ENCODE peak calls at places on chromosome 11, in four cellular contexts. R is fibroblast of mammary gland, Y is sigmoid colon, Q is choroid plexus epithelial cell. H is an unnamed sample.

GRCh38 chr11:126918556-126918955 is 82.0 kb downstream of the KIRREL3 start:
- DNase-seq in R (no peak), Y (no peak), Q (no peak), H (no peak)

GRCh38 chr11:72308226-72309073 is 64.5 kb upstream of the PHOX2A start:
- DNase-seq in R (peak), Y (no peak), Q (peak), H (peak)

GRCh38 chr11:121134758-121135312 is 33.8 kb downstream of the TECTA start:
- DNase-seq in R (no peak), Y (no peak), Q (no peak), H (no peak)

GRCh38 chr11:61082161-61082870 is 20.0 kb upstream of the CD5 start:
- DNase-seq in R (no peak), Y (no peak), Q (no peak), H (no peak)

GRCh38 chr11:70912226-70912840 is 340.0 kb downstream of the SHANK2 start:
- DNase-seq in R (peak), Y (no peak), Q (no peak), H (peak)

GRCh38 chr11:126992065-126992803 is 8.3 kb downstream of the KIRREL3 start:
- DNase-seq in R (peak), Y (no peak), Q (peak), H (peak)

GRCh38 chr11:69903206-69903605 is 84.0 kb upstream of the FGF3 start:
- DNase-seq in R (no peak), Y (no peak), Q (no peak), H (no peak)

GRCh38 chr11:61905067-61905696 is 12.2 kb downstream of the RAB3IL1 start:
- DNase-seq in R (no peak), Y (no peak), Q (no peak), H (no peak)

GRCh38 chr11:115219378-115219777 is 284.8 kb downstream of the CADM1 start:
- DNase-seq in R (no peak), Y (no peak), Q (no peak), H (no peak)

GRCh38 chr11:10533323-10533722 is 7.7 kb downstream of the RNF141 start:
- DNase-seq in R (no peak), Y (no peak), Q (no peak), H (no peak)

GRCh38 chr11:27696112-27696511 is 4.1 kb downstream of the BDNF start:
- DNase-seq in R (no peak), Y (no peak), Q (peak), H (no peak)

DNA sequence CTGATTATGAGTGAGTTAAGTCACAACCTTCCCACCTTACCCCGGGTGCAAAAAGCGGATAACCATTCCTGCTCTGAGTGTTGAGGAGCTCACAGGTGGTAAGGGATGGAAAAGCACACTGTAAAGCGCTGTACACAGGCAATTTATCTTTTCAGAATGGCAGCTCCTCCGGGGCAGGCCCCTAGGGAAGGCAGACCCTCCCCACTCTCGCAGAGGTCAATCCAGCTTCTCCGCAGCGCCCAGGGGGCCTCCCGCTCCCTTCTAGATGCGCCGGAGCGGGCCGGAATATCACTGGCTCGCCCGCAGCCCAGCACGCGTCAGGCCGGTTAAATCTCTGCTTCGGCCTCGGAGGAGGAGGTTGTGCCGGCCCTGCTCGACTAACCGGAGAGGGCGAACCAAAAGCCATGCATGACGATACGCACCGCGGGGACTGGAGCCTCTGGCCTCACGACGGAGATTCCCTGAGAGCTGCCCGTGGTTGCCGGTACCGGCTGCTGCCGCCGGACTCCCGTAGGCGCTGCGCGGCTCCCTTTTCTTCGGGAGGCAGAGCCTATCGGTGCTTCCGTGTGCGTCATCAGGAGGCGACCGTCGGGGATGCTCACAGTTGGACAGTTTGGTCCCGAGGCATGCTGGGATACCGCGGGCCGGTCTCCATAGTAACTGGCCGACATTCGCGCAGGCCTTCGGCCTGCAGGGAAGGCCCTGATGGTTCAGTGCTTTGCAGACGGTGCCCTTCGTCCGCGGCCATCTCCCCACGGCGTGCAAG is at the start of gene BRMS1:
- DNase-seq in R (peak), Y (peak), Q (peak), H (peak)
- TF ChIP-seq CTCF in R (peak), Y (peak), Q (peak), H (peak)

DNA sequence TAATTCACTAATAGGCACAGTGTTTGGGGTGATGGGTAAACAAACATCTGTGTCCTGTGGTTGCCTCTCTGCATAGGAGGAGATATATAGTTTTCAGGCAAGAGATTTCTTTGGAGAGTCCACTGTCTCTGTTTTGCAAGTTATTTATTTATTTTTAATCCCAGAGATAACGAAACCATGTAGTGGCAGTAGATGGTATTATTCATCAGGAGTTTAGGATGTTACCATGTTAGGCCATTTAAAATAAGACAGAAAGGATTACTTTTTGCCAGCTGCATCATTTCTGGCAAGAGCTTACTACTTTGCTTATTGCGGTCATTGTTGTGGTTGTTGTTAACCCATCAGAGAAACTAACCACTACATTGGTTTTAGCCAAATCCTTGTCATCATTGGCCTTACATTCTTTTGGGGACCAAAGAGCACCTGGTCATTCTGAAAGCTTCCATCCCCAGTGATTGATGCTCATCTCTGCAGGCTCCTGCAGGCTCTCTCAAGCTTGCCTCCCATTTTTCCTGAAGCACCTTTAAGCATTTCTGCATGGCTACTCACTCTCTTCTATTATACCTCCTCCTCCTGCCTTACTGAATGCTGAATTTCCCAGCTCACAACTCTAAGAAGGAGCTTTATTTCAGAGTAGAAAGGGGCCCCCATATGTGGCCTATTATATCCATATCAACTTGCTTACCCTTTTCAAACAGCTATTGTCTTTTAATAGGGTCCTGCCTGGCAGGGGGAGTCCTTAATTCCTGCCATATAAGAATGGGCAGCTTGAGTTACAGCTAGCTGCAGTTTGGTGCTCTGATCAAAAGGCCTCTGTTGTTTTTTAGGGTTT is 84.4 kb downstream of the CSTPP1 start:
- DNase-seq in R (no peak), Y (no peak), Q (peak), H (no peak)
- H3K4me3 ChIP-seq in R (no peak), Y (no peak), Q (no peak), H (no peak)

DNA sequence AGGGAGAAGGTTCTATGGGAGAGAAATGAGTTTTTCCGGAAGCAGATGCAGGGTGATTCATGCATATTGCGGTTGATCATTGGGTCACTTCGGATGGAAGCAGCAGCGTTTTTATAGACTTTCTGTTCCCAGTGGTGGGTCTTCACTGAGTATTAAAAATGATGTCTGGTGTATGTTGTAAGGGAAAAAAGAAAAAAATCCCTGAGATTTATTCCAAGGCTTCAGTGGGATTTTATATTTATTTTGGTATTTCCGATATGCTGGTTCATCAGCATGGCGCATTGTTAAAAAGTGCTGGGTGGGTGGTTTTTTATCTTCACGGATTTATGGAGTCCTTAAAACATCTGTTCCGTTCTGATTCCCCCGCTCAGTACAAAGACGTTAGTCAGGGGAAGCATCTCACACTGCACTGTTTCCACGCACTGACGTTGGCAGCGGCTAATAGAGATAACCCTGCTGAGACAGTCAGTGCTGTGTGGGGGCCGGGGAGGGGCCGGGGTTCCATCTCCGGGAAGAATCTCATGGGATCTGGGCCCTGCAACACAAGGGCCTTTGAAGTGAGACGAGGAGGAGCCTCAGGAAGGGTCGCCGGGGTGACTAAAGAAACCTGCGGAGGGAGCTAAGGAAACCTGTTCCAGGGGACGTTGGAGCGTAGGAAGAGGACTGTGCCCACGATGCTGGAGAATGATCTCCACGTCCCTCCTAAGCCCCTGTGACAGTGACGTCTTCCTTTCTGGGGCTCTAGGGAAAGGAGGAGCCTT is 390.0 kb downstream of the NTM start:
- DNase-seq in R (peak), Y (no peak), Q (peak), H (no peak)
- TF ChIP-seq CTCF in R (no peak), Y (no peak), Q (peak), H (no peak)

DNA sequence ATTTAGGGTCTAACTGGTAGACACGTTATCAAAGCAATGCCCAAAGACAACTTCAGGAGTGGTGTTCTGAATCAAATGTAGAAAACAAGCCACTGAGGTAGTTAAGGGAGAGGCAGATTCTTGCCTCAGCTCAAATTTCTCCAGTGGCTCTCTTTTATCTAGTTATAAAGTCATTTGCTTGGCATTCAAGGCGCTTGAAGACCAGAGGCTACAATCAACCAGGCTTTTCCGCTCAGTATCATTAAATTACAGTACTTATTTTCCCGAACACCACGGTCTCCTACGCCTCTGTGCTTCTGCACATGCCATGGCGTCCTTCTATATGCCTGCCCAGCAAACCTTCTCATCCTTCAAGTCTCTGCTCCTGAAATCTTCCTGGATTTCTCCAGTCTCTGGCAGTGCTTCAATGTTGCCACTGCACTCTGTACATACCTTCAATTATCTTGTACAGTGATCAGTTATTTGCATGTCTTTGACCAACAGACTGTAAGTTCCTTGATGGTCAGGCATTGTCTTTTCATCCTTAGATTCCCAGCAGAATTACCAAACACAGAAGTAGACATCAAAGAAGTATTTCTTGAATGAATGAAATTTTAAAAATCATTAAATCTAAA is 1.4 kb downstream of the POGLUT3 start:
- DNase-seq in R (peak), Y (no peak), Q (peak), H (no peak)
- H3K4me3 ChIP-seq in R (peak), Y (peak), Q (peak), H (peak)